ENCODE peak calls at places on chromosomes 6 and 20, in nine cellular contexts. One of them, this sample, is unnamed. For H3K27me3 and H3K9me3, the result is how much of the 10 kb centered on the place peaks cover.

GRCh38 chr20:61685462-61685861 is 380.2 kb downstream of the TAF4 start:
- DNase-seq in HepG2: no peak
- DNase-seq in K562: no peak
- DNase-seq in Panc1: no peak
- DNase-seq in stomach: no peak
- DNase-seq in HCT116: no peak
- DNase-seq in spleen: no peak
- DNase-seq in prostate gland: no peak
- DNase-seq in breast epithelium: no peak
- DNase-seq in this sample: no peak

GRCh38 chr20:33002087-33002808 is 2.0 kb downstream of the SUN5 start:
- DNase-seq in HepG2: no peak
- DNase-seq in K562: no peak
- DNase-seq in Panc1: no peak
- DNase-seq in stomach: no peak
- DNase-seq in HCT116: no peak
- DNase-seq in spleen: peak
- DNase-seq in prostate gland: no peak
- DNase-seq in breast epithelium: no peak
- DNase-seq in this sample: no peak

GRCh38 chr6:42142118-42142835 is at the start of gene C6orf132:
- DNase-seq in HepG2: peak
- DNase-seq in K562: no peak
- DNase-seq in Panc1: no peak
- DNase-seq in stomach: peak
- DNase-seq in HCT116: no peak
- DNase-seq in spleen: no peak
- DNase-seq in prostate gland: peak
- DNase-seq in breast epithelium: peak
- DNase-seq in this sample: no peak

GRCh38 chr6:24981385-24981758 is 45.6 kb upstream of the RIPOR2 start:
- DNase-seq in HepG2: no peak
- DNase-seq in K562: no peak
- DNase-seq in Panc1: no peak
- DNase-seq in stomach: no peak
- DNase-seq in HCT116: no peak
- DNase-seq in spleen: no peak
- DNase-seq in prostate gland: no peak
- DNase-seq in breast epithelium: no peak
- DNase-seq in this sample: no peak

GRCh38 chr20:1958426-1958825 is 35.4 kb downstream of the PDYN start:
- DNase-seq in HepG2: no peak
- DNase-seq in K562: no peak
- DNase-seq in Panc1: no peak
- DNase-seq in stomach: no peak
- DNase-seq in HCT116: no peak
- DNase-seq in spleen: no peak
- DNase-seq in prostate gland: no peak
- DNase-seq in breast epithelium: no peak
- DNase-seq in this sample: no peak

GRCh38 chr6:144447487-144447886 is 162.4 kb downstream of the UTRN start:
- DNase-seq in HepG2: no peak
- DNase-seq in K562: no peak
- DNase-seq in Panc1: peak
- DNase-seq in stomach: no peak
- DNase-seq in HCT116: no peak
- DNase-seq in spleen: no peak
- DNase-seq in prostate gland: no peak
- DNase-seq in breast epithelium: no peak
- DNase-seq in this sample: no peak

GRCh38 chr20:32285621-32286334 is 8.3 kb downstream of the KIF3B start:
- DNase-seq in HepG2: no peak
- DNase-seq in K562: peak
- DNase-seq in Panc1: no peak
- DNase-seq in stomach: no peak
- DNase-seq in HCT116: no peak
- DNase-seq in spleen: no peak
- DNase-seq in prostate gland: no peak
- DNase-seq in breast epithelium: no peak
- DNase-seq in this sample: no peak

GRCh38 chr6:152068622-152069261 is 261.3 kb downstream of the ESR1 start:
- DNase-seq in HepG2: no peak
- DNase-seq in K562: no peak
- DNase-seq in Panc1: no peak
- DNase-seq in stomach: no peak
- DNase-seq in HCT116: no peak
- DNase-seq in spleen: no peak
- DNase-seq in prostate gland: no peak
- DNase-seq in breast epithelium: no peak
- DNase-seq in this sample: no peak

GRCh38 chr20:2804041-2804828 is 3.8 kb upstream of the CPXM1 start:
- DNase-seq in HepG2: no peak
- DNase-seq in K562: no peak
- DNase-seq in Panc1: no peak
- DNase-seq in stomach: no peak
- DNase-seq in HCT116: no peak
- DNase-seq in spleen: no peak
- DNase-seq in prostate gland: no peak
- DNase-seq in breast epithelium: no peak
- DNase-seq in this sample: no peak

GRCh38 chr6:117188627-117189201 is 76.6 kb upstream of the VGLL2 start:
- DNase-seq in HepG2: no peak
- DNase-seq in K562: no peak
- DNase-seq in Panc1: no peak
- DNase-seq in stomach: no peak
- DNase-seq in HCT116: peak
- DNase-seq in spleen: no peak
- DNase-seq in prostate gland: no peak
- DNase-seq in breast epithelium: no peak
- DNase-seq in this sample: no peak

GRCh38 chr20:24796236-24796635 is 152.8 kb upstream of the CST7 start:
- DNase-seq in HepG2: no peak
- DNase-seq in K562: no peak
- DNase-seq in Panc1: no peak
- DNase-seq in stomach: no peak
- DNase-seq in HCT116: no peak
- DNase-seq in spleen: peak
- DNase-seq in prostate gland: no peak
- DNase-seq in breast epithelium: no peak
- DNase-seq in this sample: no peak
- H3K27me3 ChIP-seq in HepG2: half or more
- H3K27me3 ChIP-seq in K562: under half
- H3K27me3 ChIP-seq in Panc1: under half
- H3K27me3 ChIP-seq in stomach: under half
- H3K27me3 ChIP-seq in HCT116: half or more
- H3K27me3 ChIP-seq in spleen: under half
- H3K27me3 ChIP-seq in prostate gland: under half
- H3K27me3 ChIP-seq in breast epithelium: under half
- H3K27me3 ChIP-seq in this sample: under half

GRCh38 chr6:4856779-4857178 is 80.6 kb downstream of the CDYL start:
- DNase-seq in HepG2: no peak
- DNase-seq in K562: no peak
- DNase-seq in Panc1: no peak
- DNase-seq in stomach: no peak
- DNase-seq in HCT116: no peak
- DNase-seq in spleen: no peak
- DNase-seq in prostate gland: no peak
- DNase-seq in breast epithelium: no peak
- DNase-seq in this sample: no peak

GRCh38 chr6:4864534-4864933 is 88.3 kb downstream of the CDYL start:
- DNase-seq in HepG2: no peak
- DNase-seq in K562: no peak
- DNase-seq in Panc1: no peak
- DNase-seq in stomach: no peak
- DNase-seq in HCT116: no peak
- DNase-seq in spleen: no peak
- DNase-seq in prostate gland: no peak
- DNase-seq in breast epithelium: no peak
- DNase-seq in this sample: no peak

GRCh38 chr6:4860387-4860786 is 84.2 kb downstream of the CDYL start:
- DNase-seq in HepG2: no peak
- DNase-seq in K562: no peak
- DNase-seq in Panc1: no peak
- DNase-seq in stomach: no peak
- DNase-seq in HCT116: no peak
- DNase-seq in spleen: no peak
- DNase-seq in prostate gland: no peak
- DNase-seq in breast epithelium: no peak
- DNase-seq in this sample: no peak

GRCh38 chr6:4858194-4859028 is 82.2 kb downstream of the CDYL start:
- DNase-seq in HepG2: no peak
- DNase-seq in K562: no peak
- DNase-seq in Panc1: no peak
- DNase-seq in stomach: no peak
- DNase-seq in HCT116: no peak
- DNase-seq in spleen: no peak
- DNase-seq in prostate gland: no peak
- DNase-seq in breast epithelium: no peak
- DNase-seq in this sample: no peak

DNA sequence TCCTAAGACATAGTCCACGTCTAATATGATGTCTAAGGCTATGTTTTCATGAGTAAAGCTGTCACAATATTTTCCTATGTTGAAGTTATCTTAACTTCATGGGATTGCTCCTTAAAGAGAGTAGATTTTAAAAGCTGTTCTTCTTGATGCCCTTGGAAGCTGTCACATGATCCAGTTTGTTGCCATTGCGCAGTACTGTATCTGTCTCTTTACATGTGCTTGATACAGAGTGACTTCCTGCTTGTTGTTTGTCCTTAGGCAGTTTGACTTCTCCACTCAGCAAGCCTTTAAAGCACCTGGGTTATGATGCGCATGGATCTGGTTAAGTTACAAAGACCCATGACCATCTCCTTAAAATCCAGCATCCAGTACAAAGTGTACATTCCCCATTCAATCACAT is 85.4 kb downstream of the CDYL start:
- DNase-seq in HepG2: no peak
- DNase-seq in K562: no peak
- DNase-seq in Panc1: no peak
- DNase-seq in stomach: no peak
- DNase-seq in HCT116: no peak
- DNase-seq in spleen: no peak
- DNase-seq in prostate gland: no peak
- DNase-seq in breast epithelium: no peak
- DNase-seq in this sample: no peak
- H3K9me3 ChIP-seq in HepG2: under half
- H3K9me3 ChIP-seq in K562: under half
- H3K9me3 ChIP-seq in Panc1: under half
- H3K9me3 ChIP-seq in stomach: under half
- H3K9me3 ChIP-seq in HCT116: under half
- H3K9me3 ChIP-seq in spleen: under half
- H3K9me3 ChIP-seq in prostate gland: under half
- H3K9me3 ChIP-seq in breast epithelium: under half
- H3K9me3 ChIP-seq in this sample: under half

GRCh38 chr20:57150559-57150958 is 115.9 kb downstream of the BMP7 start:
- DNase-seq in HepG2: no peak
- DNase-seq in K562: no peak
- DNase-seq in Panc1: no peak
- DNase-seq in stomach: no peak
- DNase-seq in HCT116: no peak
- DNase-seq in spleen: no peak
- DNase-seq in prostate gland: no peak
- DNase-seq in breast epithelium: no peak
- DNase-seq in this sample: no peak

GRCh38 chr20:57157106-57157691 is 109.2 kb downstream of the BMP7 start:
- DNase-seq in HepG2: no peak
- DNase-seq in K562: no peak
- DNase-seq in Panc1: no peak
- DNase-seq in stomach: no peak
- DNase-seq in HCT116: no peak
- DNase-seq in spleen: peak
- DNase-seq in prostate gland: no peak
- DNase-seq in breast epithelium: no peak
- DNase-seq in this sample: peak

GRCh38 chr20:57156050-57156770 is 110.2 kb downstream of the BMP7 start:
- DNase-seq in HepG2: no peak
- DNase-seq in K562: no peak
- DNase-seq in Panc1: no peak
- DNase-seq in stomach: no peak
- DNase-seq in HCT116: no peak
- DNase-seq in spleen: peak
- DNase-seq in prostate gland: no peak
- DNase-seq in breast epithelium: no peak
- DNase-seq in this sample: peak

GRCh38 chr20:57155415-57155814 is 111.0 kb downstream of the BMP7 start:
- DNase-seq in HepG2: no peak
- DNase-seq in K562: no peak
- DNase-seq in Panc1: no peak
- DNase-seq in stomach: no peak
- DNase-seq in HCT116: no peak
- DNase-seq in spleen: peak
- DNase-seq in prostate gland: no peak
- DNase-seq in breast epithelium: no peak
- DNase-seq in this sample: no peak

DNA sequence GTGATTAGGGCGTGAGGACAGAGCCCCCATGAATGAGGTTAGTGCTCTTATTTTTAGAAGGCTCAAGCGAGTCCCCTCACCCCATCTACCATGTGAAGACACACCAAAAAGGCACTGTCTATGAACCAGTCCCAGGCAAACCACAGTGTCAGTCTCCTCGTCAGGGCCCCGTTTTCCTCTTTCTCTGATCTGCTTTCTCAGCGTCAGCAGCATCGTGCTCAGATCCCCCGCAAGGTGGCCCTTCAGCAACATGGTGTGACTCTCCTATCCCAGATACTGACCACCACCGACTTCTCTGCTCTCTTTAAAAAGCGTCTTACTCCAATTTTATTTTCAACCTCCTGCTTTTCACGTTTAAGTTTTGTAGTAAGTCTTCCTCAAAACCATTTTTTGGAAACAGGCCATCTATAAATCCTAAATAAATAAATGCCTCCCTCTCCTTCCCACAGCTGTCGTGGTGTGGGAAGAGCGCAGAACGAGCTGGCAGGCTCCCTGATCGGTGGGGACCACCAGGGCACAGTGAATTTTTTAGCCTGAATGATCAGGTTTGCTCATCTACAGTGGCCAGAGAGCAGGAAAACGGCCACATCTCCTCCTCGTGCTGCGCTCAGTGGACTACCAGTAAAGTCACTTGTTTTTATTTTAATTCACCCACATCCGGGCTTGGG is 113.1 kb downstream of the BMP7 start:
- DNase-seq in HepG2: no peak
- DNase-seq in K562: no peak
- DNase-seq in Panc1: no peak
- DNase-seq in stomach: no peak
- DNase-seq in HCT116: no peak
- DNase-seq in spleen: peak
- DNase-seq in prostate gland: no peak
- DNase-seq in breast epithelium: no peak
- DNase-seq in this sample: no peak
- TF ChIP-seq POLR2AphosphoS5 in HepG2: no peak
- TF ChIP-seq POLR2AphosphoS5 in K562: no peak
- TF ChIP-seq POLR2AphosphoS5 in Panc1: no peak
- TF ChIP-seq POLR2AphosphoS5 in stomach: no peak
- TF ChIP-seq POLR2AphosphoS5 in HCT116: no peak
- TF ChIP-seq POLR2AphosphoS5 in spleen: no peak
- TF ChIP-seq POLR2AphosphoS5 in prostate gland: no peak
- TF ChIP-seq POLR2AphosphoS5 in breast epithelium: no peak
- TF ChIP-seq POLR2AphosphoS5 in this sample: no peak

DNA sequence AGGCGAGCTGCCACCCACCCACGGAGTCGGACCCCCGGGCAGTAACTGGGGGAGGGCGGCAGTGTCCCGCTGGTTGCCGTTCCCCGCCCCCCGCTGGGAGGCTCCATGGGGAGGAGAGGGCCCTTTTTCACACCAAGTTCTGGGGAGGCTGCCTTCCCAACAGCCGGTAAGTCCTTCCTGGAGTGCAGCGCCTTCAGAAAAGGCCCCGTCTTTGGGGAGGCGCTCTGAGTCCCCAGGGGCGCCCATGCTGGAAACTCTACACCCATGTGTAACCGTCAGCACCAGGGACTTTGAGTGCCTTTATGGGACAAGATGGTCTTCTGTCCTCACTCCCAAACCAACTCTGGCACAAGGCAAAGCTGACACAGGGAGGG is 435 bp upstream of the SOX18 start:
- DNase-seq in HepG2: no peak
- DNase-seq in K562: no peak
- DNase-seq in Panc1: no peak
- DNase-seq in stomach: no peak
- DNase-seq in HCT116: no peak
- DNase-seq in spleen: no peak
- DNase-seq in prostate gland: no peak
- DNase-seq in breast epithelium: no peak
- DNase-seq in this sample: no peak
- H3K27me3 ChIP-seq in HepG2: under half
- H3K27me3 ChIP-seq in K562: under half
- H3K27me3 ChIP-seq in Panc1: under half
- H3K27me3 ChIP-seq in stomach: half or more
- H3K27me3 ChIP-seq in HCT116: under half
- H3K27me3 ChIP-seq in spleen: under half
- H3K27me3 ChIP-seq in prostate gland: under half
- H3K27me3 ChIP-seq in breast epithelium: under half
- H3K27me3 ChIP-seq in this sample: half or more

This sample was measured in sigmoid colon.